ENCODE peak calls at places on chromosomes 4 and X, in nine cellular contexts. S, J, G, H, N, M, Y, F and X are unnamed samples.
A peak's percentile ranks its signal among the peaks of the same experiment; 100 is the strongest.

GRCh38 chr4:138775890-138776289 is 239.7 kb upstream of the NOCT start:
- ATAC-seq in G (peak; percentile 48), H (no peak), S (no peak), Y (no peak), J (no peak), M (no peak), F (no peak), N (no peak), X (no peak)

GRCh38 chr4:53531695-53532224 is 59.5 kb downstream of the LNX1 start:
- ATAC-seq in M (no peak), H (no peak), N (no peak), F (no peak), Y (no peak), J (no peak), S (no peak), G (no peak), X (no peak)

GRCh38 chr4:66658809-66659208 is 886.5 kb downstream of the CENPC start:
- ATAC-seq in N (no peak), M (no peak), J (no peak), Y (no peak), F (no peak), S (no peak), H (no peak), G (no peak), X (no peak)

GRCh38 chrX:15204130-15204751 is 65.6 kb downstream of the ASB9 start:
- ATAC-seq in N (no peak), M (no peak), F (no peak), H (no peak), Y (no peak), G (no peak), S (peak; percentile 72), J (no peak), X (no peak)

GRCh38 chr4:165293927-165294649 is 33.4 kb upstream of the MSMO1 start:
- ATAC-seq in N (no peak), M (no peak), Y (no peak), J (no peak), G (no peak), F (no peak), S (no peak), H (no peak), X (peak; percentile 25)

GRCh38 chrX:14753436-14753835 is 119.4 kb downstream of the FANCB start:
- ATAC-seq in G (no peak), H (no peak), F (no peak), M (no peak), N (no peak), S (no peak), J (no peak), Y (no peak), X (no peak)

GRCh38 chr4:159516556-159516955 is 413.7 kb downstream of the RAPGEF2 start:
- ATAC-seq in G (no peak), H (no peak), S (no peak), M (no peak), J (no peak), N (no peak), F (no peak), Y (no peak), X (no peak)

GRCh38 chrX:386239-386767 is 404 bp downstream of the PPP2R3B start:
- ATAC-seq in J (no peak), N (peak; percentile 1), F (no peak), G (no peak), Y (peak; percentile 2), H (no peak), M (peak; percentile 2), S (peak; percentile 49), X (no peak)

GRCh38 chrX:2387614-2388239 is 113.0 kb downstream of the DHRSX start:
- ATAC-seq in G (peak; percentile 60), N (no peak), M (no peak), J (no peak), F (no peak), H (no peak), S (no peak), Y (no peak), X (no peak)

GRCh38 chrX:30831082-30831481 is 58.0 kb downstream of the TAB3 start:
- ATAC-seq in H (no peak), N (peak; percentile 57), Y (no peak), S (peak; percentile 85), J (no peak), F (no peak), G (no peak), M (peak; percentile 53), X (no peak)

GRCh38 chrX:136689441-136689840 is 41.5 kb downstream of the CD40LG start:
- ATAC-seq in F (no peak), H (no peak), M (peak; percentile 26), G (no peak), S (no peak), J (no peak), N (peak; percentile 11), Y (no peak), X (no peak)

GRCh38 chr4:2923141-2923551 is 40.1 kb downstream of the NOP14 start:
- ATAC-seq in J (no peak), G (no peak), M (peak; percentile 42), F (peak; percentile 55), H (no peak), Y (peak; percentile 54), S (no peak), N (peak; percentile 34), X (no peak)

GRCh38 chr4:112604590-112604989 is 32.1 kb downstream of the ZGRF1 start:
- ATAC-seq in M (peak; percentile 54), J (no peak), F (no peak), S (no peak), H (peak; percentile 78), N (peak; percentile 63), G (peak; percentile 67), Y (no peak), X (peak; percentile 67)

GRCh38 chr4:125836597-125837195 is 521.9 kb downstream of the FAT4 start:
- ATAC-seq in H (no peak), Y (no peak), J (no peak), M (no peak), N (no peak), S (no peak), G (no peak), F (no peak), X (no peak)

GRCh38 chr4:86944964-86945781 is 10.4 kb downstream of the AFF1 start:
- ATAC-seq in H (no peak), N (no peak), Y (no peak), F (no peak), J (no peak), G (peak; percentile 33), M (no peak), S (no peak), X (no peak)

GRCh38 chr4:39134674-39135073 is 47.7 kb upstream of the WDR19 start:
- ATAC-seq in M (no peak), Y (no peak), N (no peak), H (no peak), F (no peak), S (no peak), J (no peak), G (peak; percentile 23), X (no peak)

GRCh38 chr4:7932333-7932732 is 7.3 kb downstream of the AFAP1 start:
- ATAC-seq in G (no peak), M (no peak), N (no peak), Y (no peak), J (no peak), S (no peak), F (no peak), H (no peak), X (no peak)

GRCh38 chr4:80035336-80035735 is 37.7 kb downstream of the ANTXR2 start:
- ATAC-seq in F (peak; percentile 87), Y (no peak), G (peak; percentile 40), M (no peak), J (no peak), S (peak; percentile 57), N (no peak), H (peak; percentile 98), X (no peak)

GRCh38 chr4:158157412-158157811 is 15.4 kb downstream of the GASK1B start:
- ATAC-seq in S (no peak), G (no peak), J (no peak), H (no peak), N (no peak), Y (no peak), F (no peak), M (no peak), X (no peak)

GRCh38 chrX:43333543-43333942 is 322.6 kb upstream of the MAOA start:
- ATAC-seq in J (no peak), H (peak; percentile 47), F (no peak), S (no peak), G (no peak), M (no peak), Y (no peak), N (no peak), X (no peak)